ENCODE peak calls at places on chromosomes 4 and X, in ten cellular contexts. B, Y, O, I, W, L, X, C, K and P are unnamed samples.

GRCh38 chrX:101485212-101486064 is at the start of gene ARMCX4:
- DNase-seq in L (peak), W (no peak), K (no peak), C (peak), I (no peak), B (no peak), Y (peak), O (peak), X (peak), P (no peak)

GRCh38 chr4:109179089-109179488 is 123.4 kb downstream of the COL25A1 start:
- DNase-seq in C (no peak), W (no peak), K (no peak), I (no peak), B (no peak), O (no peak), X (no peak), L (no peak), Y (no peak), P (no peak)

GRCh38 chrX:63746278-63746677 is 38.7 kb downstream of the ARHGEF9 start:
- DNase-seq in L (no peak), W (no peak), X (no peak), Y (no peak), I (no peak), C (no peak), O (no peak), K (no peak), B (no peak), P (no peak)

GRCh38 chrX:105765691-105766090 is 56.6 kb upstream of the NRK start:
- DNase-seq in X (no peak), K (peak), B (no peak), C (no peak), I (no peak), W (no peak), L (no peak), O (no peak), Y (no peak), P (no peak)

GRCh38 chr4:40986375-40986774 is 228.0 kb downstream of the APBB2 start:
- DNase-seq in O (no peak), W (no peak), X (no peak), L (no peak), Y (no peak), B (no peak), I (no peak), K (no peak), C (no peak), P (no peak)

GRCh38 chr4:38805530-38806145 is 1.0 kb upstream of the TLR1 start:
- DNase-seq in W (no peak), O (no peak), L (peak), X (no peak), C (no peak), B (no peak), I (peak), Y (no peak), K (no peak), P (peak)

GRCh38 chrX:56798866-56799864 is 70.1 kb downstream of the NBDY start:
- DNase-seq in W (no peak), Y (no peak), O (peak), X (no peak), K (peak), B (no peak), L (peak), C (no peak), I (no peak), P (peak)

GRCh38 chr4:41670530-41670929 is 78.0 kb downstream of the PHOX2B start:
- DNase-seq in W (no peak), I (no peak), L (no peak), K (no peak), X (no peak), C (no peak), B (no peak), O (no peak), Y (peak), P (no peak)

GRCh38 chr4:8606966-8607365 is 14.4 kb downstream of the CPZ start:
- DNase-seq in K (no peak), I (no peak), W (no peak), X (no peak), Y (no peak), C (no peak), L (no peak), O (no peak), B (no peak), P (no peak)

GRCh38 chr4:151905197-151905596 is 144.4 kb upstream of the GATB start:
- DNase-seq in W (no peak), I (peak), K (no peak), X (no peak), L (no peak), O (no peak), C (no peak), B (no peak), Y (no peak), P (no peak)

GRCh38 chr4:111839186-111839585 is 306.1 kb upstream of the FAM241A start:
- DNase-seq in C (no peak), Y (no peak), I (no peak), B (no peak), K (no peak), L (no peak), W (no peak), O (no peak), X (no peak), P (no peak)

GRCh38 chr4:185730849-185731608 is 81.0 kb downstream of the SORBS2 start:
- DNase-seq in C (no peak), Y (no peak), W (no peak), I (no peak), X (no peak), L (no peak), B (no peak), K (no peak), O (no peak), P (no peak)

GRCh38 chr4:105666693-105667092 is 41.8 kb downstream of the INTS12 start:
- DNase-seq in Y (no peak), C (peak), I (no peak), B (no peak), O (no peak), W (no peak), K (no peak), X (no peak), L (no peak), P (no peak)

GRCh38 chrX:107628662-107629532 is 587 bp downstream of the PRPS1 start:
- DNase-seq in W (no peak), X (no peak), K (peak), I (no peak), O (peak), B (no peak), L (peak), Y (peak), C (peak), P (peak)

GRCh38 chr4:152577708-152578421 is 42.0 kb upstream of the FBXW7 start:
- DNase-seq in L (no peak), W (no peak), B (no peak), C (no peak), X (no peak), Y (no peak), O (no peak), I (no peak), K (no peak), P (peak)

GRCh38 chr4:159042097-159042605 is 60.7 kb upstream of the RAPGEF2 start:
- DNase-seq in C (no peak), W (no peak), B (no peak), L (peak), O (no peak), Y (no peak), X (no peak), I (no peak), K (no peak), P (peak)

GRCh38 chrX:129760981-129761380 is 18.8 kb upstream of the SASH3 start:
- DNase-seq in L (no peak), C (no peak), B (no peak), O (no peak), Y (no peak), K (no peak), I (no peak), W (no peak), X (no peak), P (no peak)

GRCh38 chrX:12891915-12892506 is 14.4 kb upstream of the TLR8 start:
- DNase-seq in X (no peak), I (peak), O (no peak), Y (no peak), C (no peak), W (no peak), B (no peak), L (no peak), K (no peak), P (no peak)

GRCh38 chr4:6943012-6943869 is 33.6 kb downstream of the TBC1D14 start:
- DNase-seq in W (no peak), K (no peak), Y (no peak), O (no peak), C (no peak), X (no peak), I (no peak), L (peak), B (peak), P (no peak)

GRCh38 chr4:77155631-77156345 is 1.2 kb upstream of the CCNG2 start:
- DNase-seq in K (no peak), L (no peak), X (no peak), B (no peak), Y (no peak), W (no peak), C (no peak), I (no peak), O (no peak), P (no peak)

GRCh38 chr4:144709159-144709558 is 63.2 kb downstream of the HHIP start:
- DNase-seq in Y (no peak), X (no peak), K (no peak), W (no peak), O (no peak), L (no peak), C (peak), I (no peak), B (peak), P (no peak)

GRCh38 chr4:67751260-67751659 is 2.9 kb downstream of the GNRHR start:
- DNase-seq in W (no peak), L (no peak), O (no peak), Y (no peak), K (no peak), C (peak), I (no peak), X (no peak), B (no peak), P (no peak)

GRCh38 chr4:3703677-3704521 is 62.3 kb upstream of the ADRA2C start:
- DNase-seq in I (no peak), L (no peak), Y (no peak), B (no peak), O (no peak), C (no peak), W (no peak), X (no peak), K (no peak), P (no peak)

GRCh38 chr4:114087596-114088230 is 108.3 kb upstream of the ARSJ start:
- DNase-seq in C (peak), W (no peak), B (no peak), Y (no peak), I (no peak), K (no peak), L (no peak), X (no peak), O (no peak), P (no peak)

DNA sequence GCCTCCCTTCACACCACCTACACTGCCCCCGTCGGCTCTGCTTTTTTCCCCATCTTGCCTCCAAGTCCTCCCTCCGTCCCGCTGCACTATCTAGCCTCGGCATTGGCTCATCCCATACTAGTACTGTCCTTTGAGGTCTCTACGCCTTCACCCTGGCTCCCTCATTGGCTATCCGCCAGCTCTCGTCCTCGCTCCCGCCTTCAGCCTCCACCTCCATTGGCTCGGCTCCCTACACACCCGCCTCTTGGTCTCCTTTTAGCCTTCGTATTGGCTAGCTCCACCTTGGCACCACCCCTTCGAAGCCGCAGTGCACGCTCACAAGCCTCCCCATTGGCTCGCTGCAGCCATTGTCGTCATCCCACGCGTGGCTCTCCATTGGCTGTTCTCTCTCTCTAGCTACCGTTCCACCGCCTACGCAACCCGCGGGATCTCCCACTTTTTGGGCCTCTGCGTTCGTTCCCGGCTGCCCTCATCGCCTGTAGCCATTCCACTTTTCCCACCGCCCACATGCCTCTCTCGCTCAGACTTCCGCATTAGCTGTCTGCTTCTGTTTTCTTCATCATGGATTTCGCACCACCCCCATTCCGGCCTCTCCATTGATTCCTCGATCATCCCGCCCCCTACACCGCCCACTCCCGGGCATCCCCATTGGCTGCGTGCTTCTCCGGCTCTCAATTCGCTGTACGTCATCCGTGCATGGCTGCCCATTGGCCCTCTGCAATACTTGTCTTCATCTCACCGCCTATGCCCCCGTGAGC is 404 bp upstream of the PPP1R3F start:
- DNase-seq in K (peak), L (peak), X (peak), I (peak), B (peak), W (peak), O (peak), C (peak), Y (peak), P (peak)
- TF ChIP-seq POLR2A in K (peak), L (peak), X (peak), I (peak), B (no peak), W (no peak), O (peak), C (peak), Y (peak), P (peak)

GRCh38 chrX:44542567-44543325 is at the start of gene FUNDC1:
- DNase-seq in C (peak), B (peak), W (peak), K (peak), Y (peak), L (peak), X (peak), O (peak), I (peak), P (peak)
- TF ChIP-seq POLR2A in C (peak), B (no peak), W (no peak), K (peak), Y (peak), L (peak), X (no peak), O (no peak), I (peak), P (peak)

GRCh38 chr4:48139688-48140087 is 5.6 kb upstream of the TXK start:
- DNase-seq in B (no peak), C (peak), X (no peak), L (no peak), O (no peak), W (no peak), I (no peak), Y (no peak), K (no peak), P (peak)
- TF ChIP-seq POLR2A in B (no peak), C (no peak), X (no peak), L (no peak), O (no peak), W (no peak), I (no peak), Y (no peak), K (no peak), P (no peak)

GRCh38 chr4:145939856-145940255 is 1.2 kb upstream of the ZNF827 start:
- DNase-seq in B (no peak), O (no peak), C (peak), Y (no peak), I (no peak), K (no peak), W (no peak), L (no peak), X (no peak), P (no peak)

GRCh38 chr4:145939241-145939640 is 618 bp upstream of the ZNF827 start:
- DNase-seq in L (no peak), W (no peak), C (peak), X (no peak), Y (no peak), B (no peak), O (no peak), K (no peak), I (no peak), P (no peak)

GRCh38 chr4:145937990-145938611 is 522 bp downstream of the ZNF827 start:
- DNase-seq in X (no peak), K (no peak), W (no peak), L (peak), O (peak), Y (peak), B (no peak), C (peak), I (no peak), P (peak)

GRCh38 chr4:145937021-145937861 is 1.4 kb downstream of the ZNF827 start:
- DNase-seq in B (no peak), I (no peak), C (peak), Y (peak), K (no peak), X (peak), L (peak), W (peak), O (peak), P (peak)

DNA sequence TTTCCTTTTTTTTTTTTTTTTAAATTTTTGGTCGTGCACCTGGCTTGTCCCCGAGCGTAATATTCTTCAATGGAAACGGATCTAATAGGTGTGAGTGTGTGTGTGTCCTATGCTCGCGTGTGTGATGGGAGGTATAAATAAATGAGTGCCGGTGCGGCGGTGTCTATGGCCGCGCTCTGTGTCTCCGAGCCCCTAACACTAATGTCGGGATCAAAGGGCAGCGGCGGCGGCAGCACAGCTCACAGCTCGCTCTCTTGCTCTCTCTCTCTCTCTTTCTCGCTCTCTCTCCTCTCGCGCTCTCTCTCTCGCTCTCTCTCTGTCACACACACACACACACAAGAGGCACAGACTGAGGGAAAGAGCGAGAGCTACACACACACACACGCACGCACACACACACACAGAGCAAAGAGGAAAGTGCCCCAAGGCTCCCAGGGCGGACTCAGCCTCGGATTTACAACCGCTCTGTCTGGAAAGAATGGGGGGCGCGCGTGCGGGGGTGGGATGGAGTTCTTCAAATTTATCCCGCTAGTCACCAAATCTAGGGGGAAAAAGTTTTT is at the start of gene ZNF827:
- DNase-seq in B (peak), C (peak), W (peak), K (peak), O (peak), I (peak), Y (peak), L (peak), X (peak), P (peak)
- TF ChIP-seq POLR2A in B (no peak), C (no peak), W (no peak), K (peak), O (peak), I (peak), Y (peak), L (peak), X (no peak), P (peak)

DNA sequence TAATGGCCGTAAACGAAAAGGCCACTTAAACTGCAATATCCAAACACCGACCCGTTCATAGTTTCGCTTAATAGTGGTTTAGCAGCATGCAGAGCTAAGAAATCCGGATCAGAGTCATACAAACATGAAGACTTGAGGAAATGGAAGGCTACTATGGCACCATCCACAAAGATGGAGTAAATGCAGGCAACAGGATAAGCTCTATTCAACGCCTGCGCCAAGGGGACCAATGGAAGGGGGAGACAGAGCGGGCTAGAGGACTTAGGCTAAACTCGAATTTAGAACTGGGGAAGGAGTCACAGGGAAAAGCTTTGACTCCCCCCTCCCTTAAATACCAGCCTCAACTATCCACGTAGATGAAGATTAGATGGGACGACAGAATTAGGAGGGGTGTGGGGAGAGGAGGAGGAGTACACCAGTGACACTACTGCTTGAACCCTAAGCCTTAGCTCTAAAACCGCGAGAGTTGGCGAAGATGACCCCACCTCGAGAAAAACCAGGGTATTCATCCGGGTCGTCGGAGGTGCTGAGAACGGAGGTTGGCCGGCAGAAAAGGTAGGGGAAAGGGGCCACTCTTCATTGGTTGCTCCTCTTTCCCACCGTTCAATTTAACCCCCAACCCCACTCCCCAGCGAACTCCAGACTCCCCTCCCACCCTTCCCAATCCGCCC is 3.5 kb downstream of the HUWE1 start:
- DNase-seq in K (peak), C (peak), L (peak), O (no peak), Y (no peak), X (peak), I (no peak), W (no peak), B (no peak), P (peak)
- TF ChIP-seq POLR2A in K (no peak), C (no peak), L (no peak), O (no peak), Y (no peak), X (no peak), I (no peak), W (no peak), B (no peak), P (no peak)

DNA sequence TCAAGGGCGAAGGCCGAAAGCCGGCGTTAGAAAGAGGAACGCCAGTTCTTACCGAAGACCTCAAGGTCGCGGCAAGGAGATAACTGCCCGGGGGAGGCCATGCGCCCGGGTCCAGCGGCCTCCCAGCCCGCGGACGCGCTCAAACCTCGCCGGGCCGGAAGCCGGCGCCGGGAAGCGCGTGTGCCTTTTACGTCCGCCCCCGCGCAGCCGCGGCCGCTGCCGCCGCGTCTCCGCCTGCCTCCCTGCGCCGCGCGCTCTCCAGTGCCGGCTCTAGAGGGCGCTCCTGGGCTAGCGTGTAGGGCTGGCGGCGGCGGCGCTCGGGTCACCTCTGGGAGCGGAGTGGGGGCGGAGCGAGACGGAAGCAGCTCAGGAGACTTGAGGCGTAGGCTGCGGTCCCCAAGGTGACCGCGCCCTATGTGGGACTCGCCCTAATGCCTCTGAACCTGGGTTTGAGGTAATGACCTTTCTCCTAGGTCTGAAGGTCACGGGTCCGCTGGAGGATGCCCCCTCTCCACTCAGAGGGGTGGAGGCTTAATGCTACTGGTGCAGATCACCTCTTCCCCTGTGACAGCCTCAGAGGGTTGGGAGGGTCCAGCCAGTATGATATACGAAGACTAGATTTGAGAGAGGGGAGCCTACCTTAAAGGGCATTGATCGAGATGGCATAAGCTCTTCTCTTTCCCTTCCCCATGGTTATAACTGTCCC is 839 bp downstream of the SLC25A5 start:
- DNase-seq in L (peak), Y (peak), X (peak), W (peak), K (peak), B (peak), O (peak), I (peak), C (peak), P (peak)
- TF ChIP-seq POLR2A in L (no peak), Y (no peak), X (no peak), W (no peak), K (no peak), B (no peak), O (no peak), I (no peak), C (peak), P (peak)